ENCODE peak calls at places on chromosomes 5 and 9, in six cellular contexts. One of them, this sample, is unnamed.
A peak's percentile ranks its signal among the peaks of the same experiment; 100 is the strongest.

GRCh38 chr5:56569051-56569450 is 246.3 kb upstream of the MAP3K1 start:
- DNase-seq in hepatocyte: no peak
- DNase-seq in coronary artery: no peak
- DNase-seq in heart left ventricle: no peak
- DNase-seq in NB4: no peak
- DNase-seq in PC-9: peak; percentile 88
- DNase-seq in this sample: no peak

GRCh38 chr5:177389368-177390169 is 5.3 kb downstream of the SLC34A1 start:
- DNase-seq in NB4: peak; percentile 50
- DNase-seq in coronary artery: no peak
- DNase-seq in PC-9: peak; percentile 95
- DNase-seq in heart left ventricle: no peak
- DNase-seq in hepatocyte: peak; percentile 64
- DNase-seq in this sample: no peak

GRCh38 chr9:3088166-3088702 is 244.3 kb upstream of the PUM3 start:
- DNase-seq in NB4: peak; percentile 16
- DNase-seq in PC-9: no peak
- DNase-seq in heart left ventricle: no peak
- DNase-seq in coronary artery: no peak
- DNase-seq in hepatocyte: no peak
- DNase-seq in this sample: peak; percentile 34

GRCh38 chr5:134125195-134126015 is 10.9 kb downstream of the TCF7 start:
- DNase-seq in heart left ventricle: no peak
- DNase-seq in NB4: no peak
- DNase-seq in PC-9: peak; percentile 75
- DNase-seq in hepatocyte: peak; percentile 37
- DNase-seq in coronary artery: no peak
- DNase-seq in this sample: no peak

GRCh38 chr5:68396722-68397121 is 181.2 kb downstream of the PIK3R1 start:
- DNase-seq in hepatocyte: peak; percentile 88
- DNase-seq in heart left ventricle: no peak
- DNase-seq in coronary artery: no peak
- DNase-seq in NB4: no peak
- DNase-seq in PC-9: peak; percentile 91
- DNase-seq in this sample: peak; percentile 79

GRCh38 chr9:4839470-4839912 is 46.7 kb downstream of the RCL1 start:
- DNase-seq in hepatocyte: no peak
- DNase-seq in NB4: no peak
- DNase-seq in heart left ventricle: no peak
- DNase-seq in PC-9: no peak
- DNase-seq in coronary artery: no peak
- DNase-seq in this sample: no peak

GRCh38 chr5:27316283-27316675 is 277.9 kb upstream of the CDH9 start:
- DNase-seq in heart left ventricle: no peak
- DNase-seq in coronary artery: no peak
- DNase-seq in hepatocyte: no peak
- DNase-seq in PC-9: no peak
- DNase-seq in NB4: no peak
- DNase-seq in this sample: no peak

GRCh38 chr9:106828082-106828481 is 34.9 kb upstream of the ZNF462 start:
- DNase-seq in heart left ventricle: no peak
- DNase-seq in PC-9: no peak
- DNase-seq in hepatocyte: peak; percentile 6
- DNase-seq in NB4: no peak
- DNase-seq in coronary artery: no peak
- DNase-seq in this sample: no peak

GRCh38 chr9:70085241-70085640 is 41.6 kb downstream of the MAMDC2 start:
- DNase-seq in hepatocyte: peak; percentile 45
- DNase-seq in NB4: peak; percentile 4
- DNase-seq in coronary artery: no peak
- DNase-seq in PC-9: no peak
- DNase-seq in heart left ventricle: no peak
- DNase-seq in this sample: no peak

GRCh38 chr5:155193483-155194107 is 180.0 kb downstream of the KIF4B start:
- DNase-seq in heart left ventricle: no peak
- DNase-seq in hepatocyte: no peak
- DNase-seq in PC-9: no peak
- DNase-seq in coronary artery: no peak
- DNase-seq in NB4: no peak
- DNase-seq in this sample: no peak

GRCh38 chr9:121500165-121500478 is 478 bp upstream of the GGTA1 start:
- DNase-seq in PC-9: no peak
- DNase-seq in coronary artery: no peak
- DNase-seq in NB4: no peak
- DNase-seq in hepatocyte: no peak
- DNase-seq in heart left ventricle: no peak
- DNase-seq in this sample: no peak

GRCh38 chr9:121499427-121500164 is at the start of gene GGTA1:
- DNase-seq in heart left ventricle: peak; percentile 88
- DNase-seq in hepatocyte: peak; percentile 81
- DNase-seq in coronary artery: no peak
- DNase-seq in PC-9: no peak
- DNase-seq in NB4: peak; percentile 57
- DNase-seq in this sample: peak; percentile 2

GRCh38 chr9:121499177-121499426 is 542 bp downstream of the GGTA1 start:
- DNase-seq in coronary artery: no peak
- DNase-seq in NB4: no peak
- DNase-seq in hepatocyte: no peak
- DNase-seq in heart left ventricle: no peak
- DNase-seq in PC-9: no peak
- DNase-seq in this sample: no peak

GRCh38 chr9:121498487-121499176 is 1.0 kb downstream of the GGTA1 start:
- DNase-seq in hepatocyte: peak; percentile 23
- DNase-seq in coronary artery: no peak
- DNase-seq in NB4: peak; percentile 54
- DNase-seq in PC-9: no peak
- DNase-seq in heart left ventricle: no peak
- DNase-seq in this sample: no peak

GRCh38 chr9:121498150-121498486 is 1.5 kb downstream of the GGTA1 start:
- DNase-seq in coronary artery: no peak
- DNase-seq in NB4: peak; percentile 85
- DNase-seq in hepatocyte: peak; percentile 85
- DNase-seq in PC-9: peak; percentile 65
- DNase-seq in heart left ventricle: no peak
- DNase-seq in this sample: peak; percentile 48
- H3K4me3 ChIP-seq in coronary artery: peak overlapping the region; percentile 83
- H3K4me3 ChIP-seq in NB4: no peak overlapping the region
- H3K4me3 ChIP-seq in hepatocyte: no peak overlapping the region
- H3K4me3 ChIP-seq in PC-9: peak overlapping the region; percentile 58
- H3K4me3 ChIP-seq in heart left ventricle: peak overlapping the region; percentile 85
- H3K4me3 ChIP-seq in this sample: no peak overlapping the region

GRCh38 chr5:36164461-36164860 is 12.6 kb downstream of the SKP2 start:
- DNase-seq in NB4: no peak
- DNase-seq in coronary artery: no peak
- DNase-seq in heart left ventricle: no peak
- DNase-seq in PC-9: no peak
- DNase-seq in hepatocyte: no peak
- DNase-seq in this sample: no peak

GRCh38 chr5:36158144-36158543 is 6.2 kb downstream of the SKP2 start:
- DNase-seq in NB4: no peak
- DNase-seq in heart left ventricle: no peak
- DNase-seq in coronary artery: no peak
- DNase-seq in PC-9: no peak
- DNase-seq in hepatocyte: no peak
- DNase-seq in this sample: no peak

GRCh38 chr5:36162810-36163486 is 11.0 kb downstream of the SKP2 start:
- DNase-seq in NB4: no peak
- DNase-seq in heart left ventricle: no peak
- DNase-seq in hepatocyte: no peak
- DNase-seq in coronary artery: no peak
- DNase-seq in PC-9: no peak
- DNase-seq in this sample: no peak

GRCh38 chr5:36161317-36161716 is 9.4 kb downstream of the SKP2 start:
- DNase-seq in coronary artery: no peak
- DNase-seq in PC-9: no peak
- DNase-seq in hepatocyte: peak; percentile 61
- DNase-seq in heart left ventricle: no peak
- DNase-seq in NB4: no peak
- DNase-seq in this sample: no peak

GRCh38 chr5:36160617-36161016 is 8.7 kb downstream of the SKP2 start:
- DNase-seq in heart left ventricle: no peak
- DNase-seq in NB4: no peak
- DNase-seq in coronary artery: no peak
- DNase-seq in PC-9: no peak
- DNase-seq in hepatocyte: no peak
- DNase-seq in this sample: no peak
- H3K4me3 ChIP-seq in heart left ventricle: no peak overlapping the region
- H3K4me3 ChIP-seq in NB4: no peak overlapping the region
- H3K4me3 ChIP-seq in coronary artery: no peak overlapping the region
- H3K4me3 ChIP-seq in PC-9: no peak overlapping the region
- H3K4me3 ChIP-seq in hepatocyte: no peak overlapping the region
- H3K4me3 ChIP-seq in this sample: no peak overlapping the region

DNA sequence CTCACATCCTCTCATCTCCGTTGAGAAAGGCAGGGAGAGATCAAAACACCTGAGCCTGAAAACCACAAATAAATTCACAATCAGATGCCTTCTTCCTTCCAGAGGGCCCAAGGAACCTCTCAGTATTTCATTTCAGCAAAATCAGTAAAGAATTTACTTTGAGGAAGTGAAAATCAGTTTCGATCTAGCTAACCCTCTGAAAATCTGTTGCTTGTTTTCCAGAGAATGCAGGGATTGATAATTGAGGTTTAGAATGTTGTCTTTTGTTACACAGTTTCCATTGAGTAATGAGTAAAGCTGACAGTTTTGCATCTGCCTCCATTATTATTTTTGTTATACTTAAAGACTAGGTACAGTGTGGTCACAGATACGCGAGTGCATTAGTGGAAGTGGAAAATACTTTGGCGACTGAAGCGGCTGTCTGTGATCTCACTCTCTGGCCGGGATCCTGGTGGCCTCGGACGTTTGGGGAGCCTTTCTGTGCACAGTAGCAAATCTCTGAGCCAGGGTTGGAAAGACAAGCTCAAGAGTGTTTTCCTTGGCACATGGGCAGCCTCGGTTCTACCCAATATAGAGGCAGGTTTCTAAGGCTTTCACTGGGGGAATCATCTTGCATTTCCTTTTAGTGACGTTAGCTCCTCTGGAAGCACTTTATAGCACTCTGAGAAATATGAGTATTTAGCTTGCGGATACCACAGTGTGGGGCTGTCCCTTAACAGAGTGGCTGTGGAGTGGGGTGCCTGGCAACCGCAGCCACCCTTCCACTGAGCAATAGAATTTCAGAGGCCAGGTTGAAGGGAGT is 32.2 kb upstream of the ANGPTL2 start:
- DNase-seq in hepatocyte: no peak
- DNase-seq in coronary artery: peak; percentile 89
- DNase-seq in PC-9: no peak
- DNase-seq in heart left ventricle: peak; percentile 73
- DNase-seq in NB4: no peak
- DNase-seq in this sample: no peak
- H3K4me3 ChIP-seq in hepatocyte: no peak overlapping the region
- H3K4me3 ChIP-seq in coronary artery: peak overlapping the region; percentile 21
- H3K4me3 ChIP-seq in PC-9: no peak overlapping the region
- H3K4me3 ChIP-seq in heart left ventricle: peak overlapping the region; percentile 27
- H3K4me3 ChIP-seq in NB4: no peak overlapping the region
- H3K4me3 ChIP-seq in this sample: no peak overlapping the region

GRCh38 chr5:119290607-119291006 is 65.2 kb upstream of the TNFAIP8 start:
- DNase-seq in heart left ventricle: no peak
- DNase-seq in coronary artery: no peak
- DNase-seq in NB4: no peak
- DNase-seq in PC-9: no peak
- DNase-seq in hepatocyte: no peak
- DNase-seq in this sample: no peak
- H3K4me3 ChIP-seq in heart left ventricle: no peak overlapping the region
- H3K4me3 ChIP-seq in coronary artery: no peak overlapping the region
- H3K4me3 ChIP-seq in NB4: no peak overlapping the region
- H3K4me3 ChIP-seq in PC-9: no peak overlapping the region
- H3K4me3 ChIP-seq in hepatocyte: no peak overlapping the region
- H3K4me3 ChIP-seq in this sample: no peak overlapping the region

GRCh38 chr9:127567898-127568617 is 44.0 kb upstream of the STXBP1 start:
- DNase-seq in PC-9: no peak
- DNase-seq in NB4: peak; percentile 54
- DNase-seq in heart left ventricle: peak; percentile 80
- DNase-seq in hepatocyte: peak; percentile 65
- DNase-seq in coronary artery: no peak
- DNase-seq in this sample: no peak

GRCh38 chr9:127567119-127567897 is 44.8 kb upstream of the STXBP1 start:
- DNase-seq in hepatocyte: peak; percentile 77
- DNase-seq in coronary artery: no peak
- DNase-seq in heart left ventricle: peak; percentile 72
- DNase-seq in NB4: peak; percentile 40
- DNase-seq in PC-9: peak; percentile 61
- DNase-seq in this sample: peak; percentile 38

GRCh38 chr9:127568618-127568970 is 43.5 kb upstream of the STXBP1 start:
- DNase-seq in NB4: peak; percentile 38
- DNase-seq in heart left ventricle: peak; percentile 68
- DNase-seq in PC-9: no peak
- DNase-seq in coronary artery: no peak
- DNase-seq in hepatocyte: no peak
- DNase-seq in this sample: no peak

GRCh38 chr9:127565231-127565630 is 46.8 kb upstream of the STXBP1 start:
- DNase-seq in PC-9: no peak
- DNase-seq in NB4: no peak
- DNase-seq in hepatocyte: no peak
- DNase-seq in heart left ventricle: no peak
- DNase-seq in coronary artery: no peak
- DNase-seq in this sample: no peak

DNA sequence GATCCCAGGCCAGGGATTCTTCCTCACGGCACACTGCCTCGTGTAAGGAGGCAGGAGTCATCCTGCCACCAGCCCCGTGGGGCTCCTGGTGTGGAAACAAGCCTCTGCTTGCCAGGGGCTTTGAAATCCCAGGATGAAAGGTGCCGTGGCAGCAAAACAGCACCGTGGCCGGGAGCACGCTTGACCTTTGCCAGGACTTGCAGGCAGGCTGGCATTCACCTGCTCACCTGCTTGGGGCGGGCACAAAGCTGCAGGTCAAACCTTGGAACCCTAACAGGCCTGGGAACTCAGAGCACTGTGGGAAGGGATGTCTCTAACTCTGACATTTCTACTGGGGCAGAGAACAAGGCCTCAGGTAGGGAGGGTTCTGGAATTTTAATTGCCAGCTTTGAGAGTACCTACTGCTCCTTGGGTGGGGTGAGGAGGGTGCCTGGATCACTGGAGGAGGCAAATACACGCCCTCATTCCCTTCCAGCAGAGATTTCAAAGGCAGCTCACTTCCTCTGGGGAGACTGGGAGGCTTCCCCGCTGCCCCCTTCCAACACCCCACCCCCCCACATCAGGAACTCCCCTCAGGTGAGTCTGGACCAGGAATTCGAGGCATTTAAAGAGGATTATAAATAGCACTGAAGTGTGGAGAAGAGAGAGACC is 45.6 kb upstream of the STXBP1 start:
- DNase-seq in PC-9: peak; percentile 89
- DNase-seq in heart left ventricle: no peak
- DNase-seq in coronary artery: no peak
- DNase-seq in hepatocyte: peak; percentile 48
- DNase-seq in NB4: no peak
- DNase-seq in this sample: no peak
- H3K4me3 ChIP-seq in PC-9: peak overlapping the region; percentile 87
- H3K4me3 ChIP-seq in heart left ventricle: peak overlapping the region; percentile 99
- H3K4me3 ChIP-seq in coronary artery: peak overlapping the region; percentile 93
- H3K4me3 ChIP-seq in hepatocyte: peak overlapping the region; percentile 60
- H3K4me3 ChIP-seq in NB4: no peak overlapping the region
- H3K4me3 ChIP-seq in this sample: peak overlapping the region; percentile 91